ENCODE peak calls at places on chromosome 14, in four cellular contexts. H is brain microvascular endothelial cell, I is ovary, D is heart right ventricle. M is an unnamed sample.

GRCh38 chr14:53153702-53154112 is 584 bp upstream of the DDHD1 start:
- DNase-seq in D (no peak), H (no peak), I (no peak), M (no peak)

GRCh38 chr14:102424923-102425322 is 62.2 kb downstream of the TECPR2 start:
- DNase-seq in I (no peak), H (no peak), D (no peak), M (no peak)

GRCh38 chr14:88682495-88683114 is 110.1 kb downstream of the EML5 start:
- DNase-seq in D (no peak), I (no peak), H (no peak), M (no peak)

GRCh38 chr14:22980672-22981089 is 1.7 kb downstream of the AJUBA start:
- DNase-seq in H (no peak), D (peak), I (peak), M (peak)

GRCh38 chr14:21631084-21631483 is 3.7 kb downstream of the OR10G2 start:
- DNase-seq in H (no peak), D (no peak), I (no peak), M (no peak)

GRCh38 chr14:101887219-101887618 is 77.2 kb upstream of the DYNC1H1 start:
- DNase-seq in D (no peak), H (no peak), I (no peak), M (no peak)

GRCh38 chr14:31059152-31059924 is 33.2 kb upstream of the STRN3 start:
- DNase-seq in H (peak), I (peak), D (peak), M (no peak)

GRCh38 chr14:49552630-49553029 is 33.5 kb downstream of the RPS29 start:
- DNase-seq in H (no peak), D (no peak), I (no peak), M (no peak)

GRCh38 chr14:55117816-55118441 is 11.1 kb upstream of the LGALS3 start:
- DNase-seq in H (no peak), I (no peak), D (no peak), M (no peak)

GRCh38 chr14:74019743-74020142 is 594 bp downstream of the BBOF1 start:
- DNase-seq in H (peak), D (no peak), I (no peak), M (no peak)

GRCh38 chr14:94307410-94307992 is 14.4 kb upstream of the SERPINA10 start:
- DNase-seq in D (no peak), I (no peak), H (no peak), M (no peak)
- TF ChIP-seq CTCF in D (no peak), I (no peak), H (peak), M (peak)

GRCh38 chr14:93092606-93093556 is 22.8 kb downstream of the ITPK1 start:
- DNase-seq in H (no peak), I (no peak), D (peak), M (no peak)
- TF ChIP-seq CTCF in H (no peak), I (no peak), D (no peak), M (no peak)

GRCh38 chr14:51743588-51744000 is 91.9 kb downstream of the FRMD6 start:
- DNase-seq in H (no peak), D (no peak), I (no peak), M (no peak)

GRCh38 chr14:51733147-51733546 is 81.4 kb downstream of the FRMD6 start:
- DNase-seq in H (no peak), D (no peak), I (no peak), M (no peak)

GRCh38 chr14:51744372-51745150 is 92.9 kb downstream of the FRMD6 start:
- DNase-seq in H (no peak), I (no peak), D (no peak), M (no peak)

GRCh38 chr14:51735851-51736250 is 84.1 kb downstream of the FRMD6 start:
- DNase-seq in H (no peak), D (no peak), I (no peak), M (no peak)

GRCh38 chr14:51738754-51739153 is 87.0 kb downstream of the FRMD6 start:
- DNase-seq in D (no peak), I (no peak), H (no peak), M (no peak)
- TF ChIP-seq CTCF in D (no peak), I (no peak), H (peak), M (no peak)

GRCh38 chr14:38209572-38210159 is 2.0 kb downstream of the SSTR1 start:
- DNase-seq in D (no peak), I (no peak), H (no peak), M (no peak)

GRCh38 chr14:38207342-38207741 is 362 bp upstream of the SSTR1 start:
- DNase-seq in I (no peak), D (no peak), H (no peak), M (no peak)

GRCh38 chr14:38210168-38210567 is 2.5 kb downstream of the SSTR1 start:
- DNase-seq in H (no peak), D (no peak), I (peak), M (no peak)

GRCh38 chr14:38207830-38208815 is at the start of gene SSTR1:
- DNase-seq in D (no peak), H (no peak), I (no peak), M (no peak)

DNA sequence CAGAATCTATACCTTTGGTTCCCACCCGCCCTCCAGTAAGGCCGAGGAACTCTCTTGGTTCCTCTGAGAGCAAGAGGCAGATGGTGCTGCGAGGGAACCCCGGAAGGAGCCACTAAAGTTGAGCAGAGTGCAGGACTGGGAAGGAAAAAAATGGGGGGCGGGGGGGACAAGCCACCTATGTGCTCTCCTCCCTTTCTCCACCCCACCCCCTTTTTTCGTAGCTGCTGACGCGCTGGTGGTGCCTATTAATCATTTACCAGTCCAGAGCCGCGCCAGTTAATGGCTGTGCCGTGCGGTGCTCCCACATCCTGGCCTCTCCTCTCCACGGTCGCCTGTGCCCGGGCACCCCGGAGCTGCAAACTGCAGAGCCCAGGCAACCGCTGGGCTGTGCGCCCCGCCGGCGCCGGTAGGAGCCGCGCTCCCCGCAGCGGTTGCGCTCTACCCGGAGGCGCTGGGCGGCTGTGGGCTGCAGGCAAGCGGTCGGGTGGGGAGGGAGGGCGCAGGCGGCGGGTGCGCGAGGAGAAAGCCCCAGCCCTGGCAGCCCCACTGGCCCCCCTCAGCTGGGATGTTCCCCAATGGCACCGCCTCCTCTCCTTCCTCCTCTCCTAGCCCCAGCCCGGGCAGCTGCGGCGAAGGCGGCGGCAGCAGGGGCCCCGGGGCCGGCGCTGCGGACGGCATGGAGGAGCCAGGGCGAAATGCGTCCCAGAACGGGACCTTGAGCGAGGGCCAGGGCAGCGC is 1.3 kb downstream of the SSTR1 start:
- DNase-seq in H (no peak), D (peak), I (peak), M (peak)
- TF ChIP-seq CTCF in H (peak), D (no peak), I (no peak), M (no peak)

GRCh38 chr14:25134184-25134583 is 84.2 kb upstream of the STXBP6 start:
- DNase-seq in H (no peak), D (no peak), I (no peak), M (no peak)
- TF ChIP-seq CTCF in H (no peak), D (no peak), I (no peak), M (no peak)

GRCh38 chr14:106094654-106095189 is 568.3 kb downstream of the TMEM121 start:
- DNase-seq in H (no peak), I (no peak), D (no peak), M (no peak)
- TF ChIP-seq CTCF in H (no peak), I (no peak), D (no peak), M (no peak)

GRCh38 chr14:59918824-59919581 is 941 bp upstream of the LRRC9 start:
- DNase-seq in D (no peak), H (peak), I (peak), M (peak)
- TF ChIP-seq CTCF in D (peak), H (peak), I (no peak), M (peak)

GRCh38 chr14:93114713-93115068 is 1.0 kb downstream of the ITPK1 start:
- DNase-seq in I (no peak), H (no peak), D (peak), M (no peak)
- TF ChIP-seq CTCF in I (no peak), H (no peak), D (peak), M (no peak)

GRCh38 chr14:93533864-93534263 is 103.1 kb downstream of the UNC79 start:
- DNase-seq in H (no peak), D (no peak), I (no peak), M (no peak)

GRCh38 chr14:93540235-93540634 is 109.5 kb downstream of the UNC79 start:
- DNase-seq in I (no peak), D (no peak), H (no peak), M (no peak)

GRCh38 chr14:93537962-93538361 is 107.2 kb downstream of the UNC79 start:
- DNase-seq in I (no peak), H (no peak), D (no peak), M (no peak)

GRCh38 chr14:93538411-93538810 is 107.7 kb downstream of the UNC79 start:
- DNase-seq in D (no peak), I (no peak), H (no peak), M (no peak)

GRCh38 chr14:93536945-93537344 is 106.2 kb downstream of the UNC79 start:
- DNase-seq in I (no peak), D (no peak), H (no peak), M (no peak)
- TF ChIP-seq CTCF in I (no peak), D (no peak), H (no peak), M (no peak)

M was measured in mesothelial cell of epicardium.